ENCODE peak calls at places on chromosomes 2 and 18, in four cellular contexts. G is GM12878, H is K562, J is H1. A is an unnamed sample.

GRCh38 chr2:209125291-209125690 is 298.6 kb upstream of the MAP2 start:
- DNase-seq in H (no peak), G (no peak), J (no peak), A (no peak)

GRCh38 chr2:60409207-60409871 is 144.1 kb downstream of the BCL11A start:
- DNase-seq in H (no peak), G (no peak), J (no peak), A (no peak)

GRCh38 chr2:145488571-145488970 is 968.7 kb upstream of the ZEB2 start:
- DNase-seq in G (no peak), J (no peak), H (no peak), A (no peak)

GRCh38 chr2:30823452-30823851 is 16.2 kb upstream of the CAPN13 start:
- DNase-seq in G (no peak), J (no peak), H (no peak), A (no peak)

GRCh38 chr2:118046628-118047210 is 32.8 kb upstream of the CCDC93 start:
- DNase-seq in H (peak; percentile 20), J (no peak), G (no peak), A (no peak)

GRCh38 chr2:96353032-96353561 is 17.5 kb downstream of the NCAPH start:
- DNase-seq in H (peak; percentile 81), J (no peak), G (no peak), A (no peak)

GRCh38 chr18:62939925-62940324 is 224.6 kb downstream of the PHLPP1 start:
- DNase-seq in H (no peak), J (no peak), G (no peak), A (no peak)

GRCh38 chr18:57959278-57959677 is 84.7 kb upstream of the NEDD4L start:
- DNase-seq in H (peak; percentile 31), J (no peak), G (no peak), A (peak; percentile 45)

GRCh38 chr18:50179465-50179864 is 15.5 kb downstream of the MYO5B start:
- DNase-seq in G (no peak), H (no peak), J (no peak), A (no peak)

GRCh38 chr2:3867451-3867850 is 164.1 kb downstream of the DCDC2C start:
- DNase-seq in H (no peak), J (no peak), G (no peak), A (no peak)

GRCh38 chr18:57275111-57275510 is 77.2 kb upstream of the ST8SIA3 start:
- DNase-seq in H (no peak), G (no peak), J (no peak), A (no peak)

GRCh38 chr2:14790041-14790640 is 157.6 kb downstream of the LRATD1 start:
- DNase-seq in G (no peak), J (no peak), H (no peak), A (no peak)

GRCh38 chr2:105428387-105429018 is 29.7 kb upstream of the FHL2 start:
- DNase-seq in J (no peak), H (no peak), G (no peak), A (no peak)

GRCh38 chr2:85846411-85846810 is 42.4 kb downstream of the ST3GAL5 start:
- DNase-seq in H (no peak), G (no peak), J (no peak), A (no peak)

GRCh38 chr2:179622122-179622521 is 239.3 kb downstream of the ZNF385B start:
- DNase-seq in G (no peak), J (no peak), H (no peak), A (no peak)

GRCh38 chr2:201933792-201934229 is 99.8 kb upstream of the FZD7 start:
- DNase-seq in H (no peak), J (no peak), G (no peak), A (no peak)

GRCh38 chr2:66305714-66306113 is 129.2 kb upstream of the MEIS1 start:
- DNase-seq in G (no peak), J (no peak), H (no peak), A (no peak)

GRCh38 chr2:24873619-24874018 is 46.4 kb downstream of the ADCY3 start:
- DNase-seq in G (no peak), J (no peak), H (no peak), A (no peak)

GRCh38 chr18:44579028-44579692 is 101.5 kb upstream of the SETBP1 start:
- DNase-seq in H (peak; percentile 16), J (no peak), G (no peak), A (no peak)

GRCh38 chr2:101754613-101755012 is 57.1 kb downstream of the MAP4K4 start:
- DNase-seq in H (no peak), G (no peak), J (no peak), A (no peak)

GRCh38 chr2:213161759-213162514 is 10.5 kb upstream of the IKZF2 start:
- DNase-seq in J (no peak), H (no peak), G (no peak), A (no peak)

GRCh38 chr2:98541489-98541888 is 66.8 kb downstream of the COA5 start:
- DNase-seq in G (no peak), H (no peak), J (no peak), A (no peak)

DNA sequence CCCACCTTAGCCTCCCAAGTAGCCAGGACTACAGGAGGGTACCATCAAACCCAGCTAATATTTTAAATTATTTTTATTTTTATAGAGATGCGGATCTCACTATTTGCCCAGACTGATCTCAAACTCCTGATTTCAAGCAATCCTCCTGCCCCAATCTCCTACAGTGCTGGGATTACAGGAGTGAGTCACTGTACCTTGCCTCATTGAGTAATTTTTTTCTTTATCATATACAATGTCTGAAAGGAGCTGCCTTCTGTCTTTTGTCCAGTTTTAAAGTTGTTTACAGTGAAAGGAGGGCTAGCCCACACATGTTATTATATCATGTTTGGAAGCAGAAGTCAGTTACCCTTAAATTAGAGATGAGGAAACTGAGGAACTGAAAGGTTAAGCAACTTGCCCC is 32.5 kb downstream of the PRKRA start:
- DNase-seq in J (no peak), H (no peak), G (no peak), A (no peak)
- H3K4me1 ChIP-seq in J (no peaks in the 10 kb centered on the region), H (peaks cover 7% of the 10 kb centered on the region), G (peaks cover 6% of the 10 kb centered on the region), A (peaks cover 4% of the 10 kb centered on the region)

GRCh38 chr18:76959605-76960004 is 137.2 kb downstream of the ZNF236 start:
- DNase-seq in H (no peak), G (no peak), J (no peak), A (no peak)
- TF ChIP-seq POLR2AphosphoS5 in H (no peak), G (no peak), J (no peak), A (no peak)

GRCh38 chr2:214593723-214594122 is 182.9 kb downstream of the VWC2L start:
- DNase-seq in J (peak; percentile 55), H (no peak), G (no peak), A (no peak)
- TF ChIP-seq SIN3A in J (no peak), H (no peak), G (no peak), A (no peak)

DNA sequence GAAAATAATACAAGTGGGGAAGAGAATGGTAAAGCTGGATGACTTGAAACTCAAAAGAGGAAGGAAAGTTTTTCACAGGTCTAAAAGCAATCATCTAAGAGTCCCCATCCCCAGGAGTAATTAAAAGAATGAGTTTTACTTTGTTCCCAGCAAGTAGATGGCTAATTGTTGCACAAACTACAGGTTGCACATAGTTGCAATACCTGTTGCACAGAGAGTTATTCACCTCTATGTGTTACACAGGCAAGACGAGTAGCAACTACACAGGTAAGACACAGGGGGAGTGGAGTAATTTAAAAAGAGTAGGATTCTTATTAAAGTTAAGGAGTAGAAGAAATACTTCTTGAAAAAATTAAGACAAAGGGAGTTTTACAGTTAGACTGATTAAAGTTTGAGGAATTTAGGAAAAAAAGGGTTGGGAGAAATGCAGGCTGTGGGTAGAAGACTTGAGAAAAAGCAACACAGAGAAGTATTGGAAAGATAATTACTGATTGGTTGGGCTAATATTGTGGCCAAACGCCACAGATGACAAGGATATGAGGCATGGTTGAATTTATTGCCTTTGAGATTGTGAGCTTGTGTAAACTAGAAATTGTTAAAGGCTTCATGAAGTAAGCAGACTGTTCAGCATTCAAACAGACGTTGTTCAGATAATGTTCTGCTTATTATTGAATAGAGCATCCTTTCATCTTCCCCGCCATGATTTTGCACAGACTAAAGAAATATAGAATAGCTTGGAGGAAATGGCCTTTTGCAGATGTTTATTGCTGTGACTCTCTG is 699.3 kb downstream of the NR4A2 start:
- DNase-seq in J (no peak), G (no peak), H (no peak), A (no peak)
- H3K4me1 ChIP-seq in J (no peaks in the 10 kb centered on the region), G (no peaks in the 10 kb centered on the region), H (no peaks in the 10 kb centered on the region), A (no peaks in the 10 kb centered on the region)

DNA sequence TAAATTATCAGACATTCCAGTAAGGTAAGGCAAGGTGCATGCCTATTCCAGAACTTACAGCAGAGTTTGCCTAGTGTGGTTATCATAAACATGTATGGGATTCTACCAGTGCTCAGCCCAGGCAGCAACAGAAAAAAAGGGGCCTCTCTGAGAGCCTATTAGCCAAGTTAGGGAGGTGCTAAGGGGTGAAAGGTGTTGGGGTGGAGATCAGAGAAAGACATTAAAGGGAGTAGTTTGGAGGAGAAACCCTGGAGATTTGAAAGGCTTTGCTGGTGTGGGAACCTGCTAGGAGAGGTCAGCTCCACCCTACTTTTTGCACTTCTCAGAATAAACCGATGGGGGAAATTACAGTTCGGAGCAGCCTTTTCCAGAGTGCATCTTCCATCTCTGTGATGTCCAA is 2.9 kb downstream of the ARPC2 start:
- DNase-seq in G (no peak), H (no peak), J (no peak), A (no peak)
- TF ChIP-seq POLR2AphosphoS5 in G (no peak), H (no peak), J (no peak), A (no peak)

DNA sequence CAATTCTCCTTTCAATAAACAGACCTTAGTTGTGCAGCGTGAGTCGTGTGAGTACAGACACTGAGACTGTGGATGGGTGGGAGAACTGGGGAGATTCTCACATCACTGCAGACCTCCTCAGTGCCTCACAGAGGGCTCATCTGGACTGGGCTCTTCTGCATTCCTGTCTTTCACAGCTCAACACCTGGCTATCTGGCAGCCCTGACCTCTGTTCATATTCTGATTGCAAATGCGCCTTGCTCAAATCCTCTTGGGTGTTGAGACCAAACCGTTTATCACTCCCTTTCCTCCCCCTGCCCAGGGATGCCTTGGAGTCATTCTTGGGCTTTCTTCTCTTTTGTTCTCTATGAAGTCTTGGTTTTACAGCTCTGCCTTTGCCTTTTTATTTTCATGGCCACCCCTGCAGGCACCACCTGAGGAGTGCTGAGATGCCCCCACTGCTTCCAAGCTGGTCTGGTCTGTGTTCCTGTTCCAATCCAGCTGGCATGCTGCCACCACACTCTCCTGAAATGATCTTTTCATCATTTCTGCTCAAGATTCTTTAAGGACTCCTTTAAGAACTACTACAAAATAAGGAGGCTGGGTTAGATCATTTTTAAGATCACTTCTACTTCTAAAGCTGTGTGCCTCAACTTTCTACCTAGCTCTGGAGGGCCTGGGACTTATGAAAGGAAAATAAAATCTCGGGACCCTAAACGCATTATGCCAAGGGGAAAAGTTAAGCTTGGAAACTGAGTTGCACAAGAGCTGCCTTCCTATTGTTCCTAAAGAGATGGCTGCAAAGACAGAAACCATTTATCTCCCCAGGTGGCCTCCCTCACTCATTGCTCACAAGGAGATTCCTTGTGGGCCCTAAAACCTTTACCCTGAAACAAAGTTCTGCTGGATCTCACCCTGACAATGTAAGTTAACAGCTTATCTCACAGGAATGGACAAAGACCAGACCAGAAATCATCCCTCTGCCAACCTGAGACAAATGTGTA is 26.5 kb downstream of the TUBB6 start:
- DNase-seq in H (no peak), G (no peak), J (no peak), A (no peak)
- TF ChIP-seq SIN3A in H (no peak), G (no peak), J (no peak), A (no peak)

GRCh38 chr2:233850745-233851144 is 3.6 kb downstream of the HJURP start:
- DNase-seq in J (no peak), H (no peak), G (no peak), A (no peak)

GRCh38 chr2:233853353-233853752 is 982 bp downstream of the HJURP start:
- DNase-seq in G (no peak), J (no peak), H (no peak), A (no peak)

GRCh38 chr2:233853883-233854240 is 473 bp downstream of the HJURP start:
- DNase-seq in G (no peak), H (no peak), J (no peak), A (no peak)

GRCh38 chr2:233851169-233851568 is 3.2 kb downstream of the HJURP start:
- DNase-seq in G (no peak), H (no peak), J (no peak), A (no peak)

GRCh38 chr2:233852056-233852455 is 2.3 kb downstream of the HJURP start:
- DNase-seq in J (no peak), G (no peak), H (no peak), A (no peak)
- H3K4me1 ChIP-seq in J (peaks cover 5% of the 10 kb centered on the region), G (peaks cover 7% of the 10 kb centered on the region), H (peaks cover 14% of the 10 kb centered on the region), A (peaks cover 28% of the 10 kb centered on the region)

A was measured in Panc1.